ENCODE peak calls at places on chromosome X, in eight cellular contexts. U, C, P, X, R, V, O and Y are unnamed samples.

GRCh38 chrX:11446331-11446730 is 153.1 kb downstream of the AMELX start:
- DNase-seq in U (no peak), C (no peak), P (no peak), X (no peak), R (no peak), V (no peak), O (peak; percentile 52), Y (no peak)

GRCh38 chrX:119692241-119693031 is 532 bp downstream of the SEPTIN6 start:
- DNase-seq in U (no peak), C (peak; percentile 28), P (peak; percentile 68), X (peak; percentile 36), R (no peak), V (peak; percentile 56), O (peak; percentile 74), Y (peak; percentile 34)

GRCh38 chrX:16733013-16733412 is 13.6 kb downstream of the SYAP1 start:
- DNase-seq in U (no peak), C (no peak), P (no peak), X (no peak), R (no peak), V (no peak), O (no peak), Y (no peak)

GRCh38 chrX:1244164-1245076 is 24.2 kb upstream of the CSF2RA start:
- DNase-seq in U (no peak), C (no peak), P (no peak), X (peak; percentile 28), R (no peak), V (no peak), O (no peak), Y (no peak)

GRCh38 chrX:118614150-118614549 is 113.3 kb upstream of the IL13RA1 start:
- DNase-seq in U (no peak), C (no peak), P (no peak), X (no peak), R (no peak), V (no peak), O (no peak), Y (no peak)

GRCh38 chrX:72107320-72107719 is 24.4 kb downstream of the RTL5 start:
- DNase-seq in U (no peak), C (peak; percentile 49), P (peak; percentile 31), X (no peak), R (no peak), V (no peak), O (no peak), Y (no peak)

GRCh38 chrX:130676861-130677260 is 226.1 kb downstream of the ENOX2 start:
- DNase-seq in U (no peak), C (no peak), P (no peak), X (no peak), R (no peak), V (no peak), O (no peak), Y (no peak)

GRCh38 chrX:40471965-40472648 is 108.7 kb upstream of the ATP6AP2 start:
- DNase-seq in U (peak; percentile 76), C (peak; percentile 64), P (peak; percentile 38), X (peak; percentile 87), R (peak; percentile 62), V (peak; percentile 45), O (peak; percentile 80), Y (peak; percentile 23)

GRCh38 chrX:6002056-6002455 is 226.6 kb downstream of the NLGN4X start:
- DNase-seq in U (no peak), C (no peak), P (no peak), X (peak; percentile 5), R (no peak), V (no peak), O (no peak), Y (no peak)

GRCh38 chrX:146409528-146409927 is 400.0 kb upstream of the CXorf51B start:
- DNase-seq in U (no peak), C (no peak), P (no peak), X (no peak), R (no peak), V (no peak), O (no peak), Y (no peak)

GRCh38 chrX:120111611-120112010 is 4.1 kb downstream of the RHOXF1 start:
- DNase-seq in U (no peak), C (no peak), P (no peak), X (no peak), R (no peak), V (no peak), O (no peak), Y (no peak)

GRCh38 chrX:46446727-46447378 is 98.4 kb downstream of the ZNF674 start:
- DNase-seq in U (peak; percentile 23), C (peak; percentile 95), P (peak; percentile 96), X (peak; percentile 90), R (peak; percentile 84), V (peak; percentile 78), O (peak; percentile 84), Y (peak; percentile 79)

GRCh38 chrX:111086521-111087127 is 9.4 kb upstream of the PAK3 start:
- DNase-seq in U (no peak), C (no peak), P (no peak), X (no peak), R (no peak), V (no peak), O (no peak), Y (peak; percentile 65)

GRCh38 chrX:103845165-103845653 is 13.2 kb upstream of the RAB9B start:
- DNase-seq in U (peak; percentile 38), C (peak; percentile 62), P (peak; percentile 49), X (peak; percentile 75), R (peak; percentile 68), V (peak; percentile 78), O (peak; percentile 72), Y (peak; percentile 56)

GRCh38 chrX:152245231-152245630 is 106.9 kb upstream of the MAGEA10 start:
- DNase-seq in U (no peak), C (no peak), P (no peak), X (no peak), R (no peak), V (no peak), O (no peak), Y (no peak)

GRCh38 chrX:19566359-19567141 is 51.2 kb upstream of the MAP3K15 start:
- DNase-seq in U (peak; percentile 27), C (no peak), P (peak; percentile 17), X (no peak), R (no peak), V (peak; percentile 9), O (peak; percentile 79), Y (peak; percentile 3)

GRCh38 chrX:13007519-13008188 is 32.7 kb downstream of the TMSB4X start:
- DNase-seq in U (no peak), C (peak; percentile 31), P (no peak), X (no peak), R (no peak), V (no peak), O (peak; percentile 46), Y (no peak)

GRCh38 chrX:47854474-47854873 is 17.8 kb downstream of the ZNF81 start:
- DNase-seq in U (no peak), C (peak; percentile 9), P (peak; percentile 14), X (peak; percentile 30), R (peak; percentile 53), V (peak; percentile 66), O (peak; percentile 36), Y (no peak)

GRCh38 chrX:28590394-28590793 is 3.1 kb downstream of the IL1RAPL1 start:
- DNase-seq in U (no peak), C (no peak), P (no peak), X (no peak), R (peak; percentile 37), V (no peak), O (peak; percentile 53), Y (no peak)

GRCh38 chrX:31070057-31070468 is 1.8 kb downstream of the FTHL17 start:
- DNase-seq in U (no peak), C (no peak), P (no peak), X (no peak), R (no peak), V (no peak), O (no peak), Y (no peak)

GRCh38 chrX:153522259-153522658 is 4.8 kb downstream of the ATP2B3 start:
- DNase-seq in U (no peak), C (no peak), P (no peak), X (no peak), R (no peak), V (no peak), O (no peak), Y (no peak)

GRCh38 chrX:1336331-1337143 is at the start of gene IL3RA:
- DNase-seq in U (no peak), C (peak; percentile 44), P (no peak), X (peak; percentile 45), R (peak; percentile 68), V (peak; percentile 62), O (no peak), Y (no peak)

GRCh38 chrX:19347916-19348315 is 4.2 kb downstream of the PDHA1 start:
- DNase-seq in U (no peak), C (no peak), P (no peak), X (no peak), R (no peak), V (no peak), O (no peak), Y (no peak)

GRCh38 chrX:106612403-106612789 is 618 bp downstream of the RADX start:
- DNase-seq in U (no peak), C (no peak), P (no peak), X (peak; percentile 13), R (no peak), V (no peak), O (no peak), Y (no peak)

GRCh38 chrX:16870861-16871584 is 861 bp upstream of the RBBP7 start:
- DNase-seq in U (no peak), C (no peak), P (peak; percentile 29), X (peak; percentile 47), R (peak; percentile 24), V (peak; percentile 41), O (no peak), Y (no peak)

GRCh38 chrX:132365490-132365889 is 123.3 kb downstream of the MBNL3 start:
- DNase-seq in U (no peak), C (no peak), P (no peak), X (no peak), R (no peak), V (no peak), O (no peak), Y (no peak)

GRCh38 chrX:24025741-24026402 is 1.1 kb downstream of the KLHL15 start:
- DNase-seq in U (peak; percentile 16), C (peak; percentile 16), P (no peak), X (peak; percentile 71), R (peak; percentile 16), V (no peak), O (peak; percentile 89), Y (no peak)

GRCh38 chrX:30309139-30309571 is at the start of gene NR0B1:
- DNase-seq in U (no peak), C (peak; percentile 7), P (no peak), X (peak; percentile 18), R (no peak), V (no peak), O (no peak), Y (no peak)

GRCh38 chrX:15170927-15171326 is 99.0 kb downstream of the ASB9 start:
- DNase-seq in U (no peak), C (no peak), P (no peak), X (no peak), R (no peak), V (no peak), O (no peak), Y (no peak)

GRCh38 chrX:38066934-38067333 is 60.6 kb downstream of the SYTL5 start:
- DNase-seq in U (no peak), C (no peak), P (no peak), X (no peak), R (no peak), V (no peak), O (no peak), Y (no peak)

GRCh38 chrX:30652527-30653414 is 452 bp upstream of the GK start:
- DNase-seq in U (peak; percentile 77), C (peak; percentile 94), P (peak; percentile 93), X (peak; percentile 94), R (peak; percentile 96), V (peak; percentile 95), O (peak; percentile 94), Y (peak; percentile 71)

GRCh38 chrX:148874621-148875020 is 374.2 kb downstream of the AFF2 start:
- DNase-seq in U (peak; percentile 13), C (no peak), P (no peak), X (no peak), R (no peak), V (no peak), O (peak; percentile 85), Y (no peak)

GRCh38 chrX:148457279-148457678 is 43.1 kb upstream of the AFF2 start:
- DNase-seq in U (no peak), C (no peak), P (no peak), X (no peak), R (no peak), V (no peak), O (no peak), Y (no peak)

GRCh38 chrX:130055103-130055502 is 55.2 kb downstream of the ELF4 start:
- DNase-seq in U (no peak), C (peak; percentile 79), P (no peak), X (no peak), R (no peak), V (no peak), O (peak; percentile 55), Y (no peak)